ENCODE peak calls at places on chromosome 19, in four cellular contexts. R is HFF-Myc, Z is lung, X is left ventricle myocardium inferior. K is an unnamed sample.

GRCh38 chr19:13042443-13043130 is 47.3 kb downstream of the NFIX start:
- DNase-seq in R (no peak), Z (no peak), X (no peak), K (no peak)

GRCh38 chr19:46254776-46255175 is 25.2 kb downstream of the IGFL1 start:
- DNase-seq in R (no peak), Z (no peak), X (no peak), K (no peak)

GRCh38 chr19:5864725-5865486 is 5.4 kb downstream of the FUT5 start:
- DNase-seq in R (no peak), Z (no peak), X (no peak), K (no peak)

GRCh38 chr19:36113895-36114762 is 546 bp downstream of the POLR2I start:
- DNase-seq in R (no peak), Z (peak), X (no peak), K (peak)

GRCh38 chr19:29404951-29405727 is 120.7 kb upstream of the VSTM2B start:
- DNase-seq in R (no peak), Z (no peak), X (no peak), K (no peak)

GRCh38 chr19:40623403-40624239 is 22.5 kb downstream of the LTBP4 start:
- DNase-seq in R (no peak), Z (no peak), X (no peak), K (peak)

GRCh38 chr19:46404884-46405658 is 8.3 kb downstream of the CCDC8 start:
- DNase-seq in R (no peak), Z (no peak), X (no peak), K (peak)

GRCh38 chr19:13757805-13758772 is 6.2 kb upstream of the MRI1 start:
- DNase-seq in R (no peak), Z (no peak), X (no peak), K (no peak)

GRCh38 chr19:11346104-11346940 is at the start of the genes CCDC159 and TMEM205:
- DNase-seq in R (peak), Z (peak), X (peak), K (peak)

GRCh38 chr19:46787331-46788100 is 878 bp downstream of the SLC1A5 start:
- DNase-seq in R (no peak), Z (peak), X (peak), K (peak)

GRCh38 chr19:2532252-2533071 is 56.5 kb downstream of the GADD45B start:
- DNase-seq in R (no peak), Z (no peak), X (no peak), K (no peak)

GRCh38 chr19:4909172-4909896 is at the start of gene UHRF1:
- DNase-seq in R (no peak), Z (no peak), X (no peak), K (no peak)

GRCh38 chr19:29670255-29670654 is 5.0 kb downstream of the PLEKHF1 start:
- DNase-seq in R (no peak), Z (no peak), X (no peak), K (no peak)

GRCh38 chr19:6890938-6891337 is 3.6 kb downstream of the ADGRE1 start:
- DNase-seq in R (no peak), Z (no peak), X (no peak), K (no peak)

GRCh38 chr19:55484571-55485438 is at the start of gene NAT14:
- DNase-seq in R (no peak), Z (no peak), X (peak), K (peak)

GRCh38 chr19:40804783-40805242 is 5.8 kb downstream of the EGLN2 start:
- DNase-seq in R (no peak), Z (no peak), X (no peak), K (no peak)

DNA sequence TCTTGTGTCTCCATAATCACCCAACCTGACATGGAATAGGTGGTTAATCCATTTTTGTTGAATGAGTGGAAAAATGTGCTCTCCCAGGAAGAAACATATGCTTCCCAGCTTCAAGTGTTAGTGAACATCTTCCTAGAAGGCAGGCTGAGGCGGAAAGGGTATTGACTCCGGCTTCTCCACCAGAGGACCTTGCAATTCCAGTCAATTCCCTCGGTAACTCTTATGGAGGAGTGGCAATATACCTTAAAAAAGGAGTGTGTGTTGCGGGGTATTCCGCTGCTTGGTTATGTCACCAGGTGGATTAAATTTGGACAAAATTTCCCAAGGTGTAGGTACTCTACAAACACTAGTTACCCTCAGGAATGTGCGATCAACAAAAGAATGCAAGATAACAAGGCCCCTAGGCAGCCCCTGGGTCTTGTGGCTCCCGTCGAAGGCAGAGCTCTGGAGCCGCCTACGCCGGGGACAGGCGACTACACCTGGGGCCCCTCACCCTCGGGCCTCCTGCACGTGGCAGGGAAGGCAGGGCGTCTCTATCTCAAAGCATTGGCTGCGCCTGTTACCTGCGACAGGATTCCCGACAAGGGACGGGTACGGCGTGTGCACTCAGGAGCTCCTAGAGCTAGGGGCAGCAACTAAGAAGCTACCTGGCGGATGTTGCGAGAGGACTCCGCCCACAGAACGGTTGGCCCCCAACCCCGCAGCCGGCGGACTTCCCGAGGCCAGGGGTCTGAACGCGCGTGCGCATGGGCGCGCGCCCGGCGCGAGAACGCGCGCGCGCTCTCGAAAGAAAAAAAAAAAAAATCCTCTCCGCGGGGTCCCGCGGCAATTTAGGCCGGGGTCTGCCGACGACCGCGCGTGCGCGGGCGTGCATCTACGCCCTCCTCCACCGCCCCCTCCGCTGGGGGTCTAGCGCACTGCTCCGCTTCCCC is at the start of gene WDR87:
- DNase-seq in R (no peak), Z (peak), X (no peak), K (peak)
- TF ChIP-seq CTCF in R (peak), Z (no peak), X (peak), K (no peak)

GRCh38 chr19:373391-374182 is 29.0 kb upstream of the MIER2 start:
- DNase-seq in R (no peak), Z (no peak), X (no peak), K (no peak)
- TF ChIP-seq CTCF in R (no peak), Z (no peak), X (no peak), K (no peak)

GRCh38 chr19:31612873-31613272 is 263.6 kb upstream of the TSHZ3 start:
- DNase-seq in R (no peak), Z (no peak), X (no peak), K (no peak)

GRCh38 chr19:31611348-31611877 is 262.2 kb upstream of the TSHZ3 start:
- DNase-seq in R (no peak), Z (no peak), X (no peak), K (no peak)

GRCh38 chr19:31610036-31610435 is 260.8 kb upstream of the TSHZ3 start:
- DNase-seq in R (no peak), Z (no peak), X (no peak), K (no peak)

GRCh38 chr19:31616031-31616430 is 266.8 kb upstream of the TSHZ3 start:
- DNase-seq in R (no peak), Z (no peak), X (no peak), K (no peak)

DNA sequence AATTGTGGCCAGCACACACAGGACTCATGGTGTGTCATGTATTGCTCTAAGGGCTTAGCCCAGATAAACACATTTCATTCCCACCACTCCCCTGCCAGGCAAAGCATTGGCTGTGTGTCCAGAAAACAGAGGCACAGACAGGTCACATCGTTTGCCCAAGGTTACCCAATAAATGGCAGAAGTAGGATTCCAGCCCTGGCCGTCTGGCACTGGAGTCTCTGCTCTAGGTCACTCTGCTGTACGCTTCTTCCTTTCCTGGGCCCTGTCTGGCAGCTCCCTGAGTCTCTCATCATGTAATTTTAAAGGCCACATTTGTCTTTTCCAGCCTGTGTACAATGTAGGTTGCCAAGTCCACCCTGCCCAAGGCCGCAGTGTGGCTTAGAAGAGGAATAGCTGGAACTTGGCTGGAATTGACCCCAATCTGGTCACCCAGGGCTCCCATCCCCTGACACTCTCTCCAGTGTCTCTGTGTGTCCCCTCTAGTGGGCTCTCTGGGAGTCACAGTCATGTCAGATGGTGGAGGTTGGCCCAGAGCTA is 264.5 kb upstream of the TSHZ3 start:
- DNase-seq in R (no peak), Z (no peak), X (peak), K (no peak)
- TF ChIP-seq CTCF in R (no peak), Z (no peak), X (no peak), K (no peak)

GRCh38 chr19:16518483-16519229 is 22.5 kb downstream of the C19orf44 start:
- DNase-seq in R (no peak), Z (no peak), X (no peak), K (no peak)
- TF ChIP-seq CTCF in R (peak), Z (no peak), X (no peak), K (no peak)

GRCh38 chr19:16184665-16185122 is 516 bp upstream of the FAM32A start:
- DNase-seq in R (no peak), Z (no peak), X (no peak), K (no peak)

GRCh38 chr19:16188521-16188920 is 3.3 kb downstream of the FAM32A start:
- DNase-seq in R (no peak), Z (no peak), X (no peak), K (no peak)

GRCh38 chr19:16190198-16190597 is 5.0 kb downstream of the FAM32A start:
- DNase-seq in R (no peak), Z (no peak), X (no peak), K (no peak)

GRCh38 chr19:16185123-16185924 is at the start of gene FAM32A:
- DNase-seq in R (peak), Z (peak), X (peak), K (peak)

GRCh38 chr19:16185925-16186234 is 670 bp downstream of the FAM32A start:
- DNase-seq in R (no peak), Z (no peak), X (no peak), K (no peak)
- TF ChIP-seq CTCF in R (peak), Z (no peak), X (peak), K (no peak)

GRCh38 chr19:34484328-34484727 is 2.8 kb downstream of the WTIP start:
- DNase-seq in R (no peak), Z (no peak), X (peak), K (peak)
- TF ChIP-seq CTCF in R (no peak), Z (no peak), X (peak), K (no peak)

GRCh38 chr19:48591021-48591420 is 15.5 kb upstream of the SPACA4 start:
- DNase-seq in R (no peak), Z (no peak), X (no peak), K (no peak)
- TF ChIP-seq CTCF in R (no peak), Z (no peak), X (no peak), K (no peak)

GRCh38 chr19:17847538-17848366 is at the start of gene JAK3:
- DNase-seq in R (no peak), Z (no peak), X (peak), K (peak)
- TF ChIP-seq CTCF in R (no peak), Z (no peak), X (no peak), K (no peak)